ENCODE peak calls at places on chromosomes 4 and X, in four cellular contexts. O, V, Z and F are unnamed samples.

GRCh38 chrX:2371026-2371778 is 129.6 kb downstream of the DHRSX start:
- DNase-seq in O (no peak), Z (no peak), V (no peak), F (no peak)

GRCh38 chr4:61958591-61958990 is 758.5 kb downstream of the ADGRL3 start:
- DNase-seq in V (no peak), O (no peak), Z (no peak), F (no peak)

GRCh38 chr4:38139187-38139586 is 179.0 kb downstream of the PTTG2 start:
- DNase-seq in O (no peak), Z (no peak), V (no peak), F (no peak)

GRCh38 chrX:23515028-23515427 is 152.3 kb upstream of the PRDX4 start:
- DNase-seq in Z (no peak), V (no peak), O (no peak), F (no peak)

GRCh38 chr4:111937368-111937767 is 207.9 kb upstream of the FAM241A start:
- DNase-seq in V (no peak), O (peak; percentile 54), Z (peak; percentile 64), F (peak; percentile 14)

GRCh38 chrX:140762061-140762460 is 52.5 kb downstream of the LINC00632 start:
- DNase-seq in O (peak; percentile 67), Z (peak; percentile 76), V (no peak), F (no peak)

GRCh38 chr4:138217567-138217966 is 24.6 kb downstream of the SLC7A11 start:
- DNase-seq in Z (no peak), V (no peak), O (no peak), F (no peak)

GRCh38 chrX:38754102-38754790 is 47.0 kb upstream of the MID1IP1 start:
- DNase-seq in O (peak; percentile 76), V (no peak), Z (peak; percentile 66), F (peak; percentile 17)

GRCh38 chr4:2186133-2186864 is 55.6 kb downstream of the HAUS3 start:
- DNase-seq in Z (peak; percentile 24), O (peak; percentile 55), V (no peak), F (no peak)

GRCh38 chr4:106149026-106149425 is 167.0 kb downstream of the TBCK start:
- DNase-seq in V (no peak), O (no peak), Z (no peak), F (no peak)

GRCh38 chrX:40806511-40807220 is 71.3 kb upstream of the MED14 start:
- DNase-seq in O (peak; percentile 7), Z (peak; percentile 15), V (no peak), F (no peak)

GRCh38 chr4:155548173-155548572 is 118.5 kb upstream of the GUCY1A1 start:
- DNase-seq in Z (peak; percentile 65), V (no peak), O (peak; percentile 74), F (no peak)

GRCh38 chr4:41752081-41752836 is 3.7 kb upstream of the PHOX2B start:
- DNase-seq in Z (no peak), O (no peak), V (no peak), F (no peak)

GRCh38 chr4:23374280-23374679 is 515.6 kb downstream of the PPARGC1A start:
- DNase-seq in V (no peak), O (peak; percentile 2), Z (no peak), F (no peak)

GRCh38 chr4:6368601-6369000 is 99.0 kb downstream of the WFS1 start:
- DNase-seq in V (no peak), O (no peak), Z (no peak), F (no peak)

GRCh38 chr4:88276952-88277710 is 7.2 kb downstream of the PPM1K start:
- DNase-seq in O (no peak), Z (no peak), V (no peak), F (no peak)

GRCh38 chr4:79413032-79413431 is 5.0 kb upstream of the GK2 start:
- DNase-seq in V (no peak), Z (no peak), O (no peak), F (no peak)

GRCh38 chrX:2714551-2714950 is 23.5 kb downstream of the CD99 start:
- DNase-seq in Z (no peak), V (no peak), O (no peak), F (no peak)

GRCh38 chr4:148780426-148781005 is 338.3 kb upstream of the NR3C2 start:
- DNase-seq in O (no peak), V (no peak), Z (no peak), F (no peak)

GRCh38 chrX:63471004-63471403 is 119.9 kb upstream of the SPIN4 start:
- DNase-seq in O (no peak), V (no peak), Z (no peak), F (no peak)

GRCh38 chr4:90317785-90318184 is 190.6 kb downstream of the CCSER1 start:
- DNase-seq in Z (peak; percentile 95), O (peak; percentile 75), V (no peak), F (peak; percentile 53)

GRCh38 chr4:181958435-181958834 is 284.8 kb upstream of the TENM3 start:
- DNase-seq in Z (no peak), V (no peak), O (peak; percentile 34), F (no peak)

GRCh38 chrX:15909605-15910004 is 55.0 kb upstream of the AP1S2 start:
- DNase-seq in V (no peak), O (no peak), Z (no peak), F (no peak)

GRCh38 chrX:15913161-15913560 is 58.5 kb upstream of the AP1S2 start:
- DNase-seq in Z (peak; percentile 2), V (no peak), O (no peak), F (no peak)

GRCh38 chrX:15908891-15909290 is 54.3 kb upstream of the AP1S2 start:
- DNase-seq in O (no peak), Z (no peak), V (no peak), F (no peak)

GRCh38 chrX:15914486-15914885 is 59.9 kb upstream of the AP1S2 start:
- DNase-seq in Z (no peak), O (no peak), V (no peak), F (no peak)

DNA sequence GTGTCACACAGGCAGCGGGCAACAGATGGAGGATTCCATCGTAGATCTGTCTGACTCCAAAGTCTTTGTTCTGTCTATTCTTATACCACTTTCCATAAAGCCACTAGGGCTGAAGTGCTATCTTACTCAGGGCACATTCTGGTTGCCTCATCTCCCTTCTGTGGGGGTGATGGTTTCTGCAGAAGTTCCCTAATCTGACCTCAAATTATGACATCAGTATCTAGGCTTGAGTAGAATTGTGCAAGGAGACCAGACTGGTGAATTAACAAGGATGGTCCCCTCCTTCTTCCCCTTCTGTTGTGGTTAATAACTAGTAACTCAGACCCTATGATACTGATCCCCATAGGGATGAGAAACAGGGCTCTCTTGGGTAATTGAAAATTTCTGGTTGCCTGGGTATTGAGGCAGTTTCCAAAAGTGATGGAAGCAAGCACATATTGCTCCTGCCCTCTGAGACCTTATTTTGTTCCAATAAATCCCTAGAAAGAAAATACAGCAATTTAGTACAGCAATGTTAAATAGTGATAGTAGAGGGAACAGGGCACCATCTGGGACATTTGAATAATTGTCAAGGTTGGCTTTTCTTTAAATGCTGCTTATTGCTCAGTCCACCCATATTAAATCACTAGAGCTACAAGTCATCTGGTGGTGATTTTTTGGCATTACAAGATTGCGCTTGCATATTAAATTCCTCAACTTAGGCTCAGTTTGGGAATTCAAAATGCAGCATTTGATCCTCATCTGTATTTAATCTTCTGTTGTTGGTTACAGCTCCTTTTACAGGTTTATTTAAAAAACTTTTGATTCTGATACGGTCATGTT is 57.3 kb upstream of the AP1S2 start:
- DNase-seq in V (no peak), Z (peak; percentile 32), O (peak; percentile 18), F (no peak)
- TF ChIP-seq CTCF in V (no peak), Z (no peak), O (no peak), F (peak; percentile 21)

DNA sequence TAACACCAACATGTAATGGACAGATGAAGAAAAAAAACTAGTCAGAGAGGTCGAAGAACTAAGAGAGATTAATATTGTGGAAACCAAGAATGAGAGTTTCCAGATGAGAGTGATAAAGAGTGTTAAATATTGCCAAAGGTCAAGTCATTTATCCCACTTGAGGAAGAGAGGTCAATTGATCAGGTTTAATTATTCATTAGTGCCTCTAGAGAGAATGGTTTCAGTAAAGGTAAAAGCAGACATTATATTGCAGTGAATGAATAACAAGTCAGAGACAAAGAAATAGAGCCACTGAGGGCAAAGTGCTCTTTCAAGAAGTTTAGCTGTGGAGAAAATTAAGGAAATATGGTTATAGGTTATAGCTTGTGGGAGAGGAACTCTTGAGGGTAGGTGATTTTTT is 263.1 kb downstream of the GUCY2F start:
- DNase-seq in O (no peak), Z (no peak), V (no peak), F (no peak)
- H3K4me3 ChIP-seq in O (no peak overlapping the region), Z (no peak overlapping the region), V (no peak overlapping the region), F (no peak overlapping the region)

GRCh38 chrX:150857453-150857852 is 41.0 kb downstream of the CD99L2 start:
- DNase-seq in Z (no peak), O (no peak), V (no peak), F (no peak)
- TF ChIP-seq CTCF in Z (no peak), O (no peak), V (no peak), F (no peak)

GRCh38 chr4:147157860-147158701 is 212.4 kb upstream of the TTC29 start:
- DNase-seq in Z (peak; percentile 14), V (peak; percentile 69), O (peak; percentile 51), F (peak; percentile 2)
- H3K4me3 ChIP-seq in Z (peak overlapping the region; percentile 47), V (peak overlapping the region; percentile 7), O (peak overlapping the region; percentile 63), F (peak overlapping the region; percentile 56)

GRCh38 chrX:132948648-132949260 is 9.7 kb downstream of the HS6ST2 start:
- DNase-seq in Z (no peak), O (no peak), V (no peak), F (no peak)
- TF ChIP-seq CTCF in Z (peak; percentile 16), O (no peak), V (no peak), F (peak; percentile 15)